ENCODE peak calls at places on chromosomes 11 and 22, in ten cellular contexts. One of them, this sample, is unnamed.

GRCh38 chr11:133082453-133082781 is 449.9 kb downstream of the OPCML start:
- DNase-seq in thyroid gland: peak
- DNase-seq in tibial nerve: peak
- DNase-seq in esophagus squamous epithelium: no peak
- DNase-seq in GM12891: no peak
- DNase-seq in HCT116: no peak
- DNase-seq in adrenal gland: peak
- DNase-seq in spleen: no peak
- DNase-seq in uterus: no peak
- DNase-seq in erythroblast: peak
- DNase-seq in this sample: peak

GRCh38 chr22:38449776-38450175 is 5.2 kb downstream of the KCNJ4 start:
- DNase-seq in thyroid gland: no peak
- DNase-seq in tibial nerve: no peak
- DNase-seq in esophagus squamous epithelium: no peak
- DNase-seq in GM12891: no peak
- DNase-seq in HCT116: no peak
- DNase-seq in adrenal gland: no peak
- DNase-seq in spleen: no peak
- DNase-seq in uterus: no peak
- DNase-seq in erythroblast: no peak
- DNase-seq in this sample: no peak

GRCh38 chr22:28112548-28113043 is 193.5 kb upstream of the PITPNB start:
- DNase-seq in thyroid gland: peak
- DNase-seq in tibial nerve: no peak
- DNase-seq in esophagus squamous epithelium: no peak
- DNase-seq in GM12891: no peak
- DNase-seq in HCT116: peak
- DNase-seq in adrenal gland: peak
- DNase-seq in spleen: no peak
- DNase-seq in uterus: peak
- DNase-seq in erythroblast: peak
- DNase-seq in this sample: peak

GRCh38 chr22:43880743-43881055 is 11.1 kb downstream of the PNPLA5 start:
- DNase-seq in thyroid gland: no peak
- DNase-seq in tibial nerve: no peak
- DNase-seq in esophagus squamous epithelium: no peak
- DNase-seq in GM12891: no peak
- DNase-seq in HCT116: no peak
- DNase-seq in adrenal gland: peak
- DNase-seq in spleen: peak
- DNase-seq in uterus: no peak
- DNase-seq in erythroblast: no peak
- DNase-seq in this sample: no peak

GRCh38 chr11:126329644-126330200 is 25.8 kb upstream of the ST3GAL4 start:
- DNase-seq in thyroid gland: no peak
- DNase-seq in tibial nerve: no peak
- DNase-seq in esophagus squamous epithelium: no peak
- DNase-seq in GM12891: no peak
- DNase-seq in HCT116: no peak
- DNase-seq in adrenal gland: no peak
- DNase-seq in spleen: no peak
- DNase-seq in uterus: no peak
- DNase-seq in erythroblast: no peak
- DNase-seq in this sample: no peak

GRCh38 chr22:27372364-27372763 is 429.2 kb downstream of the MN1 start:
- DNase-seq in thyroid gland: no peak
- DNase-seq in tibial nerve: no peak
- DNase-seq in esophagus squamous epithelium: no peak
- DNase-seq in GM12891: no peak
- DNase-seq in HCT116: no peak
- DNase-seq in adrenal gland: no peak
- DNase-seq in spleen: no peak
- DNase-seq in uterus: no peak
- DNase-seq in erythroblast: no peak
- DNase-seq in this sample: no peak

GRCh38 chr22:30250713-30251267 is 4.2 kb upstream of the LIF start:
- DNase-seq in thyroid gland: peak
- DNase-seq in tibial nerve: no peak
- DNase-seq in esophagus squamous epithelium: no peak
- DNase-seq in GM12891: no peak
- DNase-seq in HCT116: no peak
- DNase-seq in adrenal gland: no peak
- DNase-seq in spleen: no peak
- DNase-seq in uterus: no peak
- DNase-seq in erythroblast: no peak
- DNase-seq in this sample: no peak

GRCh38 chr11:22432331-22433065 is 94.3 kb downstream of the SLC17A6 start:
- DNase-seq in thyroid gland: no peak
- DNase-seq in tibial nerve: peak
- DNase-seq in esophagus squamous epithelium: no peak
- DNase-seq in GM12891: peak
- DNase-seq in HCT116: no peak
- DNase-seq in adrenal gland: peak
- DNase-seq in spleen: peak
- DNase-seq in uterus: peak
- DNase-seq in erythroblast: no peak
- DNase-seq in this sample: no peak

GRCh38 chr11:61602775-61603569 is 22.1 kb upstream of the SYT7 start:
- DNase-seq in thyroid gland: peak
- DNase-seq in tibial nerve: peak
- DNase-seq in esophagus squamous epithelium: no peak
- DNase-seq in GM12891: no peak
- DNase-seq in HCT116: peak
- DNase-seq in adrenal gland: peak
- DNase-seq in spleen: no peak
- DNase-seq in uterus: peak
- DNase-seq in erythroblast: no peak
- DNase-seq in this sample: peak

DNA sequence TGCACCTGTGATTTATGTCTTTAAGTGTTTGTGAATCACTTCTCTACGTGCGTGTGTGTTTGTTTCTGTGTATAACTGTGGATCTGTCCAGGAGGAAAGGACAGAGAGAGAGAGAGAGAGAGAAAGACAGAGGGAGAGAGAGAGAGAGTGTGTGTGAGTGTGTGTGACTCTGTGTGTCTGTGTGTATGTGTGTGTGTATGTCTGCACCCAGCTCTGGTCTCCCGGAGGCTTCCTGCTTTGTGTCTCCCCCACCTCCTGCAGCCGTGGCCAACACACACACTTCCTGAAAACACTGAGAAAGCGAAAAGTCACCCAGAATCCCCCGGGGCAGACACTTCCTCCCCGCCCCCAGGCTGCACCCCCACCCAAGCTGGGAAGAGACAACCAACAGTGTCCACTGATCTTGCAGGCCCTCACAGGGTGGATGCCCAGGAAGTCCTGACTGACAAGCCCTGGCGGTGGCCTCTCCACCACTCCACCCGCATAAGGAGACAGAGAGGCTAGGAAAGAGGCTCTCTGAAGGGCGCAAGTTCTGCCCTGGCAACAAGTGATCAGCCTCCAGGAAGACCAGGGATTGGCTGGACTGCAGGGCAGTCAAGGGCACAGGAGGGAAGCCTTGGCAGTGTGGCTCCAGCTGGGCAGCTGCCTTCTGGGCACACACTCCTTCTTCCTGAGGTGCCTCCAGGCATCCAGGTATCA is 30.0 kb downstream of the ARAP1 start:
- DNase-seq in thyroid gland: peak
- DNase-seq in tibial nerve: peak
- DNase-seq in esophagus squamous epithelium: peak
- DNase-seq in GM12891: peak
- DNase-seq in HCT116: peak
- DNase-seq in adrenal gland: peak
- DNase-seq in spleen: peak
- DNase-seq in uterus: peak
- DNase-seq in erythroblast: peak
- DNase-seq in this sample: peak
- TF ChIP-seq POLR2A in thyroid gland: peak
- TF ChIP-seq POLR2A in tibial nerve: peak
- TF ChIP-seq POLR2A in esophagus squamous epithelium: no peak
- TF ChIP-seq POLR2A in GM12891: peak
- TF ChIP-seq POLR2A in HCT116: peak
- TF ChIP-seq POLR2A in adrenal gland: no peak
- TF ChIP-seq POLR2A in spleen: no peak
- TF ChIP-seq POLR2A in uterus: peak
- TF ChIP-seq POLR2A in erythroblast: peak
- TF ChIP-seq POLR2A in this sample: peak

GRCh38 chr22:19178065-19178658 is 374 bp downstream of the SLC25A1 start:
- DNase-seq in thyroid gland: peak
- DNase-seq in tibial nerve: no peak
- DNase-seq in esophagus squamous epithelium: no peak
- DNase-seq in GM12891: peak
- DNase-seq in HCT116: no peak
- DNase-seq in adrenal gland: peak
- DNase-seq in spleen: peak
- DNase-seq in uterus: no peak
- DNase-seq in erythroblast: peak
- DNase-seq in this sample: peak
- TF ChIP-seq POLR2A in thyroid gland: no peak
- TF ChIP-seq POLR2A in tibial nerve: no peak
- TF ChIP-seq POLR2A in esophagus squamous epithelium: no peak
- TF ChIP-seq POLR2A in GM12891: no peak
- TF ChIP-seq POLR2A in HCT116: no peak
- TF ChIP-seq POLR2A in adrenal gland: peak
- TF ChIP-seq POLR2A in spleen: no peak
- TF ChIP-seq POLR2A in uterus: no peak
- TF ChIP-seq POLR2A in erythroblast: no peak
- TF ChIP-seq POLR2A in this sample: no peak

DNA sequence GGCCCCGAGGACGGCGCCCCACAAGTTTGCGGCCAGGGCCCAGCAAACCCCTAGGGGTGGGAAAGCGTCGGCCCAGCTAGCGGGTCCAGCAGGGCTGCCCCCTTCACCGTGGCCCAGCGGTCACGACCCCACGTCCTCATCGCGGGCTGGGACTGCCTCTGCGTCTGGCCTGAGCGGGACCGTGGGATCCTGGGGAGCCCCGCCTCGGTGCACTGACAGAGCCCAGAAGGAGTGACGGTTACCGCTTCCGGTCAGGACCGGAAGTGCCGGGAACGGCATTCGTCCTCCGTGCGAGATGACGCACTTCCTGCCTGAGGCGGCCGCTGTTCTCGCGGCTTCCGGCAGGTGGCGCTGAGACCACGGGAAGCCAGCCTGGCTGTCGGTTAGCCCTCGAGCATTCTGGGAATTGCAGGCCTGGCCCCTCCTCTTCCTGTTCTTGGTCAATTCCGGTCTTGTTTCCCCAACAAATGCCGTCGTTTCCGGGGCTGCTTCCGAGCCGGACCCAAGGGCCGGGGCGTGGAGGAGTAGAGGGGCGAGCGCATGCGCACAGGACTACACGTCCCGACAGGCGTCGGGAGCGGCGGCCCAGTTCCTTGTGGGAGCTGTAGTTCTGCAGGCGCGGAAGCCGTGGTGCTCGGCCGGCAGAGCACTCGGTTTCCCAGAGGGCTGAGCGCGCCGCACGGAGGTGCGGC is at the start of gene TSSC4:
- DNase-seq in thyroid gland: peak
- DNase-seq in tibial nerve: peak
- DNase-seq in esophagus squamous epithelium: peak
- DNase-seq in GM12891: peak
- DNase-seq in HCT116: peak
- DNase-seq in adrenal gland: peak
- DNase-seq in spleen: peak
- DNase-seq in uterus: peak
- DNase-seq in erythroblast: peak
- DNase-seq in this sample: peak
- TF ChIP-seq POLR2A in thyroid gland: peak
- TF ChIP-seq POLR2A in tibial nerve: peak
- TF ChIP-seq POLR2A in esophagus squamous epithelium: no peak
- TF ChIP-seq POLR2A in GM12891: peak
- TF ChIP-seq POLR2A in HCT116: peak
- TF ChIP-seq POLR2A in adrenal gland: peak
- TF ChIP-seq POLR2A in spleen: peak
- TF ChIP-seq POLR2A in uterus: peak
- TF ChIP-seq POLR2A in erythroblast: peak
- TF ChIP-seq POLR2A in this sample: peak

DNA sequence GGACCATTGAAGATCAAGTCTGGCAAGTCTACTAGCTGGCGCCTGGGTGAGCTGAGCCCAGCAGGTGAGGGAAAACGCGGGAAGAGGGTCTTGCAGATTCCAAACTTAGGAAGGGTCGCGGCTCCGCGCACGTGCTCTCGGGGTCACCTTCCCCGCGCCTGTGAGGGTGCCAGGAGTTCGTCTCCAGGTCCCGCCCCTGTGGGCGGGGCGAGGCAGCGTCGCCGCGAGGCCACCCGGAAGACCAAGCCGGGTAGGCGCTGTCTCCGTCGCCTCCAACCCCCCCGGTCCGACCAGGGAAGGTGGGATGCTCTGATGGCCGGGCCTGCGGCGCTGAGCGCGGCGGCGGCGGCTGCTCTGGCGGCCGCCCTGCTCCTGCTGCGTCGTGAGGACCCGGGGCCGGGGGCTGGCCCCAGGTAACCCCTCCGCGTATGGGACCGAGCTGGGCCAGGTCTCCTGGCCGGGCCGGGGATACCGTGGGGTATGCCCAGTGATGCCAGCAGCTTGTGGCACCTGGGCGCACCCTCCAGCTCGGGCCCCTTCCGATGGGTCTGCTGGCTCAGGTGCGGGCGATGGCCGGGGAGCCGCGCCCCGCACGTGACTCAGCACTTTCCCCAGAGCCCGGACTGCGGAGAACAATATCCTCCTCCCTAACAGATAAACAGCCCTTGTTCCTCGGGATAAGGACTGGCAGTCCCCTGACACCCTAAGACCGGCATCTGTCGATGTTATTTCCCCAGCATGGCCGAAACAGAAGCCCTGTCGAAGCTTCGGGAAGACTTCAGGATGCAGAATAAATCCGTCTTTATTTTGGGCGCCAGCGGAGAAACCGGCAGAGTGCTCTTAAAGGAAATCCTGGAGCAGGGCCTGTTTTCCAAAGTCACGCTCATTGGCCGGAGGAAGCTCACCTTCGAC is at the start of gene HTATIP2:
- DNase-seq in thyroid gland: peak
- DNase-seq in tibial nerve: peak
- DNase-seq in esophagus squamous epithelium: no peak
- DNase-seq in GM12891: peak
- DNase-seq in HCT116: no peak
- DNase-seq in adrenal gland: peak
- DNase-seq in spleen: peak
- DNase-seq in uterus: peak
- DNase-seq in erythroblast: peak
- DNase-seq in this sample: peak
- TF ChIP-seq POLR2A in thyroid gland: peak
- TF ChIP-seq POLR2A in tibial nerve: peak
- TF ChIP-seq POLR2A in esophagus squamous epithelium: no peak
- TF ChIP-seq POLR2A in GM12891: peak
- TF ChIP-seq POLR2A in HCT116: peak
- TF ChIP-seq POLR2A in adrenal gland: peak
- TF ChIP-seq POLR2A in spleen: no peak
- TF ChIP-seq POLR2A in uterus: peak
- TF ChIP-seq POLR2A in erythroblast: peak
- TF ChIP-seq POLR2A in this sample: no peak

GRCh38 chr11:65786786-65787636 is at the start of gene OVOL1:
- DNase-seq in thyroid gland: peak
- DNase-seq in tibial nerve: no peak
- DNase-seq in esophagus squamous epithelium: no peak
- DNase-seq in GM12891: no peak
- DNase-seq in HCT116: peak
- DNase-seq in adrenal gland: no peak
- DNase-seq in spleen: peak
- DNase-seq in uterus: no peak
- DNase-seq in erythroblast: no peak
- DNase-seq in this sample: no peak
- TF ChIP-seq POLR2A in thyroid gland: peak
- TF ChIP-seq POLR2A in tibial nerve: no peak
- TF ChIP-seq POLR2A in esophagus squamous epithelium: no peak
- TF ChIP-seq POLR2A in GM12891: no peak
- TF ChIP-seq POLR2A in HCT116: no peak
- TF ChIP-seq POLR2A in adrenal gland: no peak
- TF ChIP-seq POLR2A in spleen: no peak
- TF ChIP-seq POLR2A in uterus: peak
- TF ChIP-seq POLR2A in erythroblast: no peak
- TF ChIP-seq POLR2A in this sample: no peak